ENCODE peak calls at places on chromosomes 16 and 17, in five cellular contexts. A, P, H, V and K are unnamed samples.

GRCh38 chr17:3886776-3887175 is 6.1 kb downstream of the CAMKK1 start:
- DNase-seq in A (no peak), H (no peak), V (peak), P (no peak), K (no peak)

GRCh38 chr17:57266842-57267241 is 10.5 kb downstream of the MSI2 start:
- DNase-seq in H (no peak), V (no peak), P (no peak), A (no peak), K (no peak)

GRCh38 chr17:795276-795675 is 13.1 kb downstream of the MRM3 start:
- DNase-seq in P (no peak), A (no peak), V (no peak), H (no peak), K (no peak)

GRCh38 chr17:53996896-53997295 is 174.2 kb downstream of the KIF2B start:
- DNase-seq in H (no peak), V (no peak), A (no peak), P (no peak), K (no peak)

GRCh38 chr17:79935845-79936470 is 96.7 kb upstream of the CBX4 start:
- DNase-seq in P (no peak), A (no peak), H (no peak), V (no peak), K (no peak)

GRCh38 chr16:84628226-84628731 is 10.4 kb upstream of the COTL1 start:
- DNase-seq in P (no peak), H (no peak), A (no peak), V (no peak), K (no peak)

GRCh38 chr17:76677406-76677805 is 33.4 kb downstream of the MXRA7 start:
- DNase-seq in A (no peak), H (no peak), V (no peak), P (no peak), K (no peak)

GRCh38 chr17:40022961-40023541 is 7.8 kb downstream of the CSF3 start:
- DNase-seq in A (no peak), V (no peak), P (peak), H (no peak), K (no peak)

GRCh38 chr17:40191237-40192208 is 14.3 kb downstream of the RAPGEFL1 start:
- DNase-seq in H (peak), P (peak), A (peak), V (peak), K (no peak)

GRCh38 chr17:40813804-40814203 is 8.6 kb downstream of the KRT10 start:
- DNase-seq in P (no peak), V (no peak), H (no peak), A (peak), K (no peak)

GRCh38 chr17:4161179-4161559 is 18.2 kb downstream of the CYB5D2 start:
- DNase-seq in A (peak), P (no peak), H (peak), V (no peak), K (peak)

GRCh38 chr17:50364715-50365114 is 8.3 kb downstream of the MRPL27 start:
- DNase-seq in V (no peak), A (no peak), H (no peak), P (no peak), K (peak)

GRCh38 chr16:87431926-87432325 is 39.8 kb downstream of the MAP1LC3B start:
- DNase-seq in H (no peak), P (no peak), A (no peak), V (no peak), K (peak)

GRCh38 chr16:1990336-1991134 is 765 bp downstream of the SYNGR3 start:
- DNase-seq in A (no peak), V (no peak), P (peak), H (no peak), K (no peak)

GRCh38 chr17:16381496-16381820 is 567 bp downstream of the UBB start:
- DNase-seq in A (no peak), V (no peak), P (no peak), H (no peak), K (no peak)

GRCh38 chr17:63433746-63434591 is 12.1 kb downstream of the CYB561 start:
- DNase-seq in A (no peak), H (peak), P (peak), V (peak), K (peak)

GRCh38 chr16:83187404-83187803 is 560.6 kb downstream of the CDH13 start:
- DNase-seq in P (no peak), H (no peak), V (no peak), A (peak), K (peak)

GRCh38 chr16:70508752-70509151 is 14.6 kb downstream of the COG4 start:
- DNase-seq in V (no peak), A (peak), P (no peak), H (no peak), K (no peak)

GRCh38 chr16:85752511-85753420 is 1.9 kb upstream of the C16orf74 start:
- DNase-seq in P (peak), A (no peak), H (no peak), V (peak), K (no peak)

GRCh38 chr17:54860617-54861468 is 39.8 kb upstream of the TOM1L1 start:
- DNase-seq in H (no peak), A (no peak), V (no peak), P (no peak), K (no peak)

DNA sequence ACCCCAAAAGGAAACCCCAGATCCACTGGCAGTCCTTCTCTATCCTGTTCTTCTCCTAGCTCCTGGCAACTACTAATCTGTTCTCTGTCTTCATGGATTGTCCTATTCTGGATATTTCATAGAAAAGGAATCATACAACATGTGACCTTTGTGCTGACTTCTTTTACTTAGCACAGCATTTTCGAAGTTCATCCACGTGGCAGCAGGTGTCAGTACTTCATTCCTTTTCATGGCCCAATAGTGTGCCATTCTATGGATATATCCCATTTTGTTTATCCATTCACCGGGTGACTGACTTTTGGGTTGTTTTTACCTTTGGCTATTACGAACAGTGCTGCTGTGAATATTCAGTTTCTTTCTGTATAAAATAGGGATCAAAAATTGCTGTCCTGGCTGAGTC is 10.4 kb upstream of the FA2H start:
- DNase-seq in H (no peak), P (no peak), A (no peak), V (no peak), K (no peak)
- TF ChIP-seq POLR2A in H (no peak), P (no peak), A (no peak), V (no peak), K (no peak)

GRCh38 chr17:42122371-42123303 is at the start of gene HSPB9:
- DNase-seq in A (no peak), P (peak), V (no peak), H (no peak), K (no peak)
- TF ChIP-seq POLR2A in A (no peak), P (peak), V (no peak), H (no peak), K (no peak)

GRCh38 chr17:82063424-82064415 is 1.9 kb downstream of the DUS1L start:
- DNase-seq in H (no peak), V (no peak), P (no peak), A (no peak), K (no peak)

GRCh38 chr17:82062984-82063368 is 2.6 kb downstream of the DUS1L start:
- DNase-seq in A (no peak), P (no peak), H (no peak), V (no peak), K (no peak)

GRCh38 chr17:82064433-82065192 is 991 bp downstream of the DUS1L start:
- DNase-seq in P (peak), H (no peak), V (no peak), A (no peak), K (no peak)

GRCh38 chr17:82065193-82065637 is 389 bp downstream of the DUS1L start:
- DNase-seq in P (no peak), V (no peak), H (no peak), A (peak), K (peak)

GRCh38 chr17:82065638-82066303 is at the start of gene DUS1L:
- DNase-seq in P (peak), A (peak), H (peak), V (peak), K (peak)
- TF ChIP-seq POLR2A in P (no peak), A (peak), H (peak), V (no peak), K (peak)

GRCh38 chr16:48525201-48526057 is 84.6 kb downstream of the N4BP1 start:
- DNase-seq in V (no peak), P (no peak), A (no peak), H (no peak), K (no peak)

GRCh38 chr16:48523415-48524204 is 86.4 kb downstream of the N4BP1 start:
- DNase-seq in V (no peak), A (no peak), H (no peak), P (no peak), K (no peak)

GRCh38 chr16:48526958-48527331 is 83.0 kb downstream of the N4BP1 start:
- DNase-seq in H (no peak), P (no peak), A (no peak), V (no peak), K (no peak)

GRCh38 chr16:48526058-48526957 is 83.7 kb downstream of the N4BP1 start:
- DNase-seq in V (no peak), H (peak), P (peak), A (no peak), K (no peak)

GRCh38 chr16:48524348-48525200 is 85.4 kb downstream of the N4BP1 start:
- DNase-seq in H (no peak), P (no peak), A (no peak), V (no peak), K (no peak)
- TF ChIP-seq POLR2A in H (no peak), P (no peak), A (no peak), V (no peak), K (no peak)

DNA sequence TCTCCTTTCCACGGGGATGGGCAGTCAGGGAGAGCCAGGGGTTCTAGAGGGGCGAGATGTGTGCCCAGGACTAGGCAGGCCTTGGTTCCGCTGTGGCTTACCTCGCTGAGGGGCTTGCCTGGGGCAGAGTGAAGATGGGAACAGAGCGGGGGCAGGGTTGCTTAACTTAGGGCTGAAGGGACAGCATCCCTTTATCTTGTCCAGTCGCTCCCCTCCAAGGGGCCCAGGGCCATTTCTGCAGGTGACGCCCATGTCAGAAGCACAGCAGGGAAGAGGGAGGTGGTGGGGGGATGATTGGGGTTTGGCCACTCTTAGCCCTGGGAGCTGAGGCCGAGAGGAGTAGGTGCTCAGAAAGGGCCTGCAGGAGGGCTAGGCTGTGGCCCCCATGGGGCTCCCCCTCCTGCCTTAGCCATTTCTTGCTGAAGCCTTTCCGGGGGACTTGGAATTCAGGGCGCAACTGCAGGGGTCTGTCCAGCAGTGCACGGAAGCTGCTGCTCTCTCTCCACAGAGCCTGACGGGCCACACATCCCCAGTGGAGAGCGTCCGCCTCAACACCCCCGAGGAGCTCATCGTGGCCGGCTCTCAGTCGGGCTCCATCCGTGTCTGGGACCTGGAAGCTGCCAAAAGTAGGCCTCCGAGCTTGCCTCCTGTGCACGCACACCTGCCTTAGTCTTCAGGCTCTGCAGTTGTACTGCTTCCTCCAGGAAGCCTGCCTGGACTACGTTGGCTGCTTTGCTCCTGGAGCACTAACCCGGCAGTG is 8.5 kb downstream of the KATNB1 start:
- DNase-seq in A (no peak), H (no peak), P (no peak), V (no peak), K (no peak)
- TF ChIP-seq POLR2A in A (no peak), H (no peak), P (no peak), V (no peak), K (no peak)

DNA sequence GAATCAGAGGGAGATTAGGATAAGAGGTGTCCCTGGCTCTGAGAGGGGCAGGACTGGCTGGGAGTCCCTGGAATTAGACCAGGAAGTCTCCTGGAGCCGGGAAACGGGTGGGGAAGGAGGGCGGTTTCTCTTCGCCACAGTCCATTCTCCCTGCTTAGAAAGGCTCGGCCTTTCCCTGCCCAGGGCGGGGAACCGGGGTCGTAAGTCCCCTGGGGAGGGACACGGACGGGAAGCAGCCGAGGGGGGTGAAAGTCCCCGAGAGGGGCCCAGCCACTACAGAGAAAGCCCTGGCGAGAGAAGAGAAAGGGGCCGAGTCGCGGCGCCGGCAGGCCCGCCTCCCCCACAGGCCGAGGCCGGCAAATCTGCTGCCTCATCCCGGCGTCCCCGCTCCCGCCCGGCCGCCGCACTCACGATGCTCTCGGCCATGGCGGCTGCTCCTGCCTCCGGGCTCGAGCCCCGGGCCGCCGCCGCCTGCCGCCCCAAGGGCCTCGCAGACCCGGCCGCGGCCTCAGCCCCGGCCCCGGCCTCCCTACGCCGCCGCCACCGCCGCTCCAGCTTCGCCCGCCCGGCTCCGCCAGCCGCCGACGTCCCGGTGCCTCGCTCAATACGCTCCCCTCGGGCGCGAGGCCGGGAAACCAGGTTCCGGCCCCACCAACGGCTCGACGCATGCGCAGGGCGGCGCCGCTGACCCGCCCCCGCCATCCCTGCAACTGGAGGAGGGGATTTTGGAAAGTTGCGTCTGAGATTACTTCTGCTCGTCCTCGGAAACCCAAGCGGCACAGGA is at the start of the genes NPLOC4 and TSPAN10:
- DNase-seq in V (peak), A (peak), H (peak), P (peak), K (peak)
- TF ChIP-seq POLR2A in V (peak), A (peak), H (peak), P (peak), K (peak)